ENCODE peak calls at places on chromosome 7, in eight cellular contexts. S, M, P, G, F, D, Q and L are unnamed samples. For H3K27me3, the result is how much of the 10 kb centered on the place peaks cover.

GRCh38 chr7:47556511-47557180 is 25.3 kb downstream of the TNS3 start:
- DNase-seq in F (no peak), P (no peak), G (no peak), Q (no peak), D (no peak), M (peak), S (no peak), L (no peak)

GRCh38 chr7:80528689-80529088 is 16.8 kb upstream of the GNAT3 start:
- DNase-seq in F (peak), Q (no peak), G (no peak), S (no peak), P (no peak), D (no peak), M (no peak), L (no peak)

GRCh38 chr7:157584420-157584819 is 247.6 kb downstream of the DNAJB6 start:
- DNase-seq in M (no peak), F (peak), Q (no peak), D (no peak), S (no peak), G (no peak), P (no peak), L (no peak)

GRCh38 chr7:92260248-92260781 is 14.5 kb downstream of the ANKIB1 start:
- DNase-seq in P (no peak), D (no peak), G (no peak), S (peak), Q (no peak), M (no peak), F (no peak), L (no peak)

GRCh38 chr7:92135100-92135429 is 788 bp upstream of the CYP51A1 start:
- DNase-seq in Q (no peak), M (no peak), G (peak), P (peak), S (no peak), D (peak), F (no peak), L (no peak)

GRCh38 chr7:73433924-73434700 is 534 bp downstream of the FZD9 start:
- DNase-seq in S (no peak), G (no peak), F (no peak), D (no peak), M (no peak), P (no peak), Q (no peak), L (no peak)

GRCh38 chr7:132760241-132760616 is 184.0 kb upstream of the PLXNA4 start:
- DNase-seq in M (no peak), F (no peak), Q (no peak), D (no peak), G (no peak), S (no peak), P (no peak), L (no peak)

GRCh38 chr7:112990619-112991018 is 96.0 kb downstream of the GPR85 start:
- DNase-seq in P (no peak), F (no peak), M (no peak), S (no peak), Q (no peak), G (no peak), D (no peak), L (no peak)

GRCh38 chr7:95302976-95303375 is 21.4 kb downstream of the PON1 start:
- DNase-seq in F (no peak), P (no peak), S (no peak), M (no peak), G (no peak), Q (no peak), D (no peak), L (no peak)

GRCh38 chr7:19957664-19958063 is 184.2 kb upstream of the TMEM196 start:
- DNase-seq in F (no peak), Q (no peak), S (peak), M (no peak), D (no peak), G (no peak), P (no peak), L (no peak)

GRCh38 chr7:124662372-124662771 is 103.2 kb downstream of the GPR37 start:
- DNase-seq in F (no peak), G (no peak), P (no peak), S (no peak), D (no peak), M (no peak), Q (no peak), L (no peak)

GRCh38 chr7:115844857-115845256 is 185.7 kb downstream of the TFEC start:
- DNase-seq in D (no peak), S (no peak), P (no peak), G (no peak), F (no peak), M (no peak), Q (no peak), L (no peak)

GRCh38 chr7:42947531-42947930 is 15.4 kb downstream of the MRPL32 start:
- DNase-seq in M (no peak), G (no peak), S (no peak), D (no peak), Q (no peak), P (no peak), F (no peak), L (no peak)

GRCh38 chr7:131292141-131292905 is 35.4 kb upstream of the MKLN1 start:
- DNase-seq in Q (no peak), G (no peak), F (no peak), D (no peak), M (no peak), P (no peak), S (no peak), L (no peak)

DNA sequence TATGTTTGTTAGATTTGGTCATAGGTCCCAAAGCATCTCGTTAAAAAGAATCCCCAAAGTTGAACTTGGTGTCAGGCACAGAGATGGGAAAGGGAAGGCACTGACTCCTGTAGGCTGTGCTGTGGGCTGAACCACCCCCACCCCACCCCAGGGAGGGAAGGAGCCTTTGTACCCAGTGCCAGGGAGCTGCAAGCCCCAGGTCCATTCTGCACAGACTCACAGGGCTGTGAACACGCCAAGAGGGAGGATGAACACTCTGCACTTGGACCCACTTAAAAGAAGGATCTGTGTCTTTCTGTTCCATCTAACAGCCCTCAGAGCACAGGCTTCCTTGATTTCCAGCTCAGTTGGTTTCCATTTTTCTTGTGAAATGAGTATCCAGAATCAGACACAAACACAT is 85.0 kb downstream of the GRB10 start:
- DNase-seq in M (no peak), G (no peak), F (no peak), P (no peak), D (no peak), Q (no peak), S (no peak), L (no peak)
- H3K27ac ChIP-seq in M (no peak), G (no peak), F (peak), P (no peak), D (no peak), Q (no peak), S (no peak), L (no peak)

DNA sequence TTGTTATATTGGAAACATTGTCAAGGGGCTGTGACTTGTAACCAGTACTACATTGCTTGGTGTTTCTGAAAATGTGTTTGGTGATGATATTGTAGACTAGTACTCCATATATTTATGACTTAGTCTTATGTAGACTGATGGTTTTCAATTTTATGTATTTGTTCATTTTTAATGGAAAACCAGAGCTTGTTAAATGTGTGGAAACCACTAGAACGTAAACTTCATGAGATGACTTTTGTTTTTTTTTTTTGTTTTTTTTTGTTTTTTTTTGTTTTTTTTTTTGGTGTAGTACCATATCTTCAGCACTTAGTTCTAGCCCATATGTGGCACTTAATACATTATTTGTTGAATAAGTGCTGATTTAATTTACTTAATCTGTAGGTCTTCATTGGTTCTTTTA is 518.6 kb downstream of the AUTS2 start:
- DNase-seq in F (no peak), M (no peak), G (no peak), D (no peak), Q (no peak), P (no peak), S (no peak), L (no peak)
- H3K27me3 ChIP-seq in F (under half), M (under half), G (under half), D (under half), Q (under half), P (under half), S (under half), L (under half)

GRCh38 chr7:121334376-121334775 is 5.6 kb downstream of the WNT16 start:
- DNase-seq in Q (no peak), G (no peak), F (no peak), D (no peak), P (no peak), S (no peak), M (no peak), L (no peak)

GRCh38 chr7:121336579-121336978 is 7.8 kb downstream of the WNT16 start:
- DNase-seq in D (no peak), Q (no peak), M (no peak), P (no peak), F (no peak), G (no peak), S (no peak), L (no peak)

GRCh38 chr7:121334875-121335648 is 6.3 kb downstream of the WNT16 start:
- DNase-seq in G (no peak), M (no peak), D (no peak), Q (no peak), P (no peak), S (no peak), F (no peak), L (no peak)

GRCh38 chr7:121339082-121339481 is 10.3 kb downstream of the WNT16 start:
- DNase-seq in D (no peak), P (no peak), S (no peak), F (no peak), G (no peak), Q (no peak), M (no peak), L (no peak)

DNA sequence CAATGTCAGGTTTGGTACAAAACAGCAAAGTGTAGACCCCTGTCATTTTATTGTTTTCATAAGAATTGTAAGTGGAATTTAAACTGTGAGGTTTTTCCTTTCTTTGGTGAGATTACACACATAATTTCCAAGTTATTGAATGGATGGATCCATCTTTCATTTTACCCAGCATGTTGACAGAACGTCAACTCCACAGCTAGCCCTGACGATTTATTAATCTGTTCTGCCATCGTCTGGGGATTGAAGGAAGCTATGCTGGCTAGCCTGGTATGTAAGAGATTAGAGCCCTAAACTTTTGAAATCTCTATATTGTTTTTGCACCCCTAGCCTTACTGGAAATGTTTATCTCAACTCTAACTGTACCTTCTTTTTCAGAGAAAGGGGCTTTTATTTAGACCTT is 8.6 kb downstream of the WNT16 start:
- DNase-seq in Q (no peak), S (no peak), P (no peak), G (no peak), D (no peak), M (no peak), F (no peak), L (no peak)
- TF ChIP-seq CTCF in Q (no peak), S (no peak), P (no peak), G (peak), D (peak), M (no peak), F (no peak), L (no peak)

GRCh38 chr7:140638311-140638791 is 2.3 kb downstream of the DENND2A start:
- DNase-seq in F (no peak), M (peak), P (peak), D (peak), G (no peak), Q (no peak), S (peak), L (no peak)
- H3K27ac ChIP-seq in F (peak), M (peak), P (no peak), D (peak), G (no peak), Q (no peak), S (peak), L (no peak)

DNA sequence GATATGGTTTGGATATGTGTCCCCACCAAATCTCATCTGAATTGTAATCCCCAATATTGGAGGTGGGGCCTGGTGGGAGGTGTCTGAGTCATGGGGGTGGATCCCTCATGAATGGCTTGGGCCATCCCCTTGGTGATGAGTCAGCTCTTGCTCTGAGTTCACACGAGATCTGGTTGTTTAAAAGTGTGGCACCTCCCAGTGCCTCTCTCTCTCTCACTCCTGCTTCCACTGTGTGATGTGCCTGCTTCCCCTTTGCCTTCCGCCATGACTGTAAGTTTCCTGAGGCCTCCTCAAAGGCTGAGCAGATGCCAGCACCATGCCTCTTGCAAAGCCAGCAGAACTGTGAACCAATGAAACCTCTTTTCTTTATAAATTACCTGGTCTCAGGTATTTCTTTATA is 4.8 kb upstream of the GCK start:
- DNase-seq in G (no peak), Q (no peak), M (no peak), D (no peak), P (no peak), F (no peak), S (no peak), L (no peak)
- H3K27me3 ChIP-seq in G (under half), Q (under half), M (under half), D (under half), P (under half), F (under half), S (under half), L (under half)

GRCh38 chr7:134327896-134328295 is 11.2 kb upstream of the SLC35B4 start:
- DNase-seq in P (no peak), S (peak), M (no peak), G (peak), F (no peak), Q (peak), D (peak), L (peak)
- TF ChIP-seq CTCF in P (no peak), S (peak), M (peak), G (peak), F (peak), Q (peak), D (peak), L (peak)

DNA sequence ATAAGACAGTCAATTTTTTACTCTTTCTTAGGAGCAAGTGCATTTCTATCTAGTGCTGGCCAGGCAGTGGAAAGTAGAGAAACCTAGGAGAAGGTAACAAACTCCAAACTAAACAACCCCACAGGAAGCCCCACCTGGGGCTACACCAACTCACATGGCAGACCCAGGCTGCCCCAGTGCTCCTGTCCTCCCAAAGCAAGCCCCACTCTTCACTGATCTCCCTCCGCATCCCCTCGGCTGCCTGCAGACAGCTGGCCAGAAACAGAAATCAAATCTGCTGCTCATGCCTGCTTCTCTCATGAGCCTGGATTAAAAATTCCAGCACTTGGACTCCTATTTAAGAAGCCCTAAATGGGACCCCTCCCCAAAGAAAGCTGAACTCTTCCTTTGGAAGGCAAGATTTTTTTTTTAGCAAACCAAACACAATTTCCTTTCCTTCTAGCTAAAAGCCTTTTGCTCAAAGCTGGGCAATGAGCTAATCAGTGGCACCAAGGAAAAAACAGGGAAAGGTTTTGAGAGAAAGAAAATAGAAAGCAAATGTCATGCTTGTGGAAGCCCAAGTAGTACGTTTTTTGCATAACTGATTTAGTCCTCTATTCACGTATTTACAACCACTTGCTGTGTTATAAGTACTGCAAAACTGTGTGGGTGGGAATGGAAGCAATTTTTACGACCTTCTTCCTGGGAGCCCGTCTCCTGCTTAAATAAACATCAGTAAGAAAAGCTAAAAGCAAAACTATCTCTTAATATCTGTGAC is 10.7 kb downstream of the PDE1C start:
- DNase-seq in Q (no peak), M (no peak), F (no peak), P (no peak), S (peak), D (no peak), G (no peak), L (no peak)
- H3K27ac ChIP-seq in Q (no peak), M (no peak), F (peak), P (no peak), S (no peak), D (no peak), G (no peak), L (no peak)